ENCODE peak calls at places on chromosomes 13 and 19, in five cellular contexts. One of them, this sample, is unnamed.

GRCh38 chr19:34193439-34193838 is 21.1 kb downstream of the LSM14A start:
- DNase-seq in T-helper 9 cell: no peak
- DNase-seq in A172: no peak
- DNase-seq in activated T-helper 1 cell treated with Interleukin-2 at 50 U/mL for 16 hours: no peak
- DNase-seq in activated CD8-positive, alpha-beta memory T cell treated with anti-CD3 and anti-CD28 coated beads, Interleukin-2, amount 50 U/mL, for 4 hours: no peak
- DNase-seq in this sample: no peak

GRCh38 chr13:49690990-49691886 is at the start of gene EBPL:
- DNase-seq in T-helper 9 cell: peak; percentile 86
- DNase-seq in A172: peak; percentile 80
- DNase-seq in activated T-helper 1 cell treated with Interleukin-2 at 50 U/mL for 16 hours: peak; percentile 77
- DNase-seq in activated CD8-positive, alpha-beta memory T cell treated with anti-CD3 and anti-CD28 coated beads, Interleukin-2, amount 50 U/mL, for 4 hours: peak; percentile 91
- DNase-seq in this sample: peak; percentile 95

GRCh38 chr13:108213946-108214345 is 1.4 kb downstream of the LIG4 start:
- DNase-seq in T-helper 9 cell: no peak
- DNase-seq in A172: no peak
- DNase-seq in activated T-helper 1 cell treated with Interleukin-2 at 50 U/mL for 16 hours: no peak
- DNase-seq in activated CD8-positive, alpha-beta memory T cell treated with anti-CD3 and anti-CD28 coated beads, Interleukin-2, amount 50 U/mL, for 4 hours: no peak
- DNase-seq in this sample: no peak

GRCh38 chr13:66992183-66992582 is 238.0 kb downstream of the PCDH9 start:
- DNase-seq in T-helper 9 cell: no peak
- DNase-seq in A172: no peak
- DNase-seq in activated T-helper 1 cell treated with Interleukin-2 at 50 U/mL for 16 hours: no peak
- DNase-seq in activated CD8-positive, alpha-beta memory T cell treated with anti-CD3 and anti-CD28 coated beads, Interleukin-2, amount 50 U/mL, for 4 hours: no peak
- DNase-seq in this sample: no peak

GRCh38 chr19:58544591-58545285 is 874 bp downstream of the TRIM28 start:
- DNase-seq in T-helper 9 cell: peak; percentile 68
- DNase-seq in A172: peak; percentile 36
- DNase-seq in activated T-helper 1 cell treated with Interleukin-2 at 50 U/mL for 16 hours: peak; percentile 75
- DNase-seq in activated CD8-positive, alpha-beta memory T cell treated with anti-CD3 and anti-CD28 coated beads, Interleukin-2, amount 50 U/mL, for 4 hours: peak; percentile 78
- DNase-seq in this sample: peak; percentile 92

GRCh38 chr13:78662467-78662866 is 3.5 kb upstream of the OBI1 start:
- DNase-seq in T-helper 9 cell: no peak
- DNase-seq in A172: no peak
- DNase-seq in activated T-helper 1 cell treated with Interleukin-2 at 50 U/mL for 16 hours: no peak
- DNase-seq in activated CD8-positive, alpha-beta memory T cell treated with anti-CD3 and anti-CD28 coated beads, Interleukin-2, amount 50 U/mL, for 4 hours: no peak
- DNase-seq in this sample: no peak

GRCh38 chr19:8111376-8111775 is 38.0 kb downstream of the FBN3 start:
- DNase-seq in T-helper 9 cell: no peak
- DNase-seq in A172: no peak
- DNase-seq in activated T-helper 1 cell treated with Interleukin-2 at 50 U/mL for 16 hours: no peak
- DNase-seq in activated CD8-positive, alpha-beta memory T cell treated with anti-CD3 and anti-CD28 coated beads, Interleukin-2, amount 50 U/mL, for 4 hours: no peak
- DNase-seq in this sample: no peak

GRCh38 chr13:38636756-38637155 is 50.1 kb upstream of the FREM2 start:
- DNase-seq in T-helper 9 cell: no peak
- DNase-seq in A172: no peak
- DNase-seq in activated T-helper 1 cell treated with Interleukin-2 at 50 U/mL for 16 hours: no peak
- DNase-seq in activated CD8-positive, alpha-beta memory T cell treated with anti-CD3 and anti-CD28 coated beads, Interleukin-2, amount 50 U/mL, for 4 hours: no peak
- DNase-seq in this sample: no peak

GRCh38 chr19:7394728-7395359 is 46.1 kb downstream of the ARHGEF18 start:
- DNase-seq in T-helper 9 cell: peak; percentile 86
- DNase-seq in A172: peak; percentile 84
- DNase-seq in activated T-helper 1 cell treated with Interleukin-2 at 50 U/mL for 16 hours: peak; percentile 91
- DNase-seq in activated CD8-positive, alpha-beta memory T cell treated with anti-CD3 and anti-CD28 coated beads, Interleukin-2, amount 50 U/mL, for 4 hours: peak; percentile 89
- DNase-seq in this sample: peak; percentile 96

GRCh38 chr19:11737964-11738745 is 591 bp downstream of the ZNF823 start:
- DNase-seq in T-helper 9 cell: peak; percentile 11
- DNase-seq in A172: peak; percentile 30
- DNase-seq in activated T-helper 1 cell treated with Interleukin-2 at 50 U/mL for 16 hours: peak; percentile 7
- DNase-seq in activated CD8-positive, alpha-beta memory T cell treated with anti-CD3 and anti-CD28 coated beads, Interleukin-2, amount 50 U/mL, for 4 hours: peak; percentile 27
- DNase-seq in this sample: peak; percentile 75

GRCh38 chr13:20136781-20137703 is 23.8 kb downstream of the GJA3 start:
- DNase-seq in T-helper 9 cell: no peak
- DNase-seq in A172: no peak
- DNase-seq in activated T-helper 1 cell treated with Interleukin-2 at 50 U/mL for 16 hours: no peak
- DNase-seq in activated CD8-positive, alpha-beta memory T cell treated with anti-CD3 and anti-CD28 coated beads, Interleukin-2, amount 50 U/mL, for 4 hours: peak; percentile 40
- DNase-seq in this sample: peak; percentile 77

GRCh38 chr13:110680852-110681251 is 25.1 kb downstream of the CARS2 start:
- DNase-seq in T-helper 9 cell: no peak
- DNase-seq in A172: peak; percentile 22
- DNase-seq in activated T-helper 1 cell treated with Interleukin-2 at 50 U/mL for 16 hours: no peak
- DNase-seq in activated CD8-positive, alpha-beta memory T cell treated with anti-CD3 and anti-CD28 coated beads, Interleukin-2, amount 50 U/mL, for 4 hours: no peak
- DNase-seq in this sample: peak; percentile 66

GRCh38 chr13:85693889-85694511 is 105.2 kb downstream of the SLITRK6 start:
- DNase-seq in T-helper 9 cell: no peak
- DNase-seq in A172: peak; percentile 44
- DNase-seq in activated T-helper 1 cell treated with Interleukin-2 at 50 U/mL for 16 hours: no peak
- DNase-seq in activated CD8-positive, alpha-beta memory T cell treated with anti-CD3 and anti-CD28 coated beads, Interleukin-2, amount 50 U/mL, for 4 hours: no peak
- DNase-seq in this sample: no peak

GRCh38 chr19:35120898-35121297 is 5.3 kb downstream of the FXYD3 start:
- DNase-seq in T-helper 9 cell: no peak
- DNase-seq in A172: peak; percentile 52
- DNase-seq in activated T-helper 1 cell treated with Interleukin-2 at 50 U/mL for 16 hours: no peak
- DNase-seq in activated CD8-positive, alpha-beta memory T cell treated with anti-CD3 and anti-CD28 coated beads, Interleukin-2, amount 50 U/mL, for 4 hours: no peak
- DNase-seq in this sample: no peak

GRCh38 chr19:30686252-30686762 is 314.1 kb downstream of the ZNF536 start:
- DNase-seq in T-helper 9 cell: no peak
- DNase-seq in A172: no peak
- DNase-seq in activated T-helper 1 cell treated with Interleukin-2 at 50 U/mL for 16 hours: no peak
- DNase-seq in activated CD8-positive, alpha-beta memory T cell treated with anti-CD3 and anti-CD28 coated beads, Interleukin-2, amount 50 U/mL, for 4 hours: no peak
- DNase-seq in this sample: no peak

GRCh38 chr19:3551808-3552095 is 5.6 kb downstream of the MFSD12 start:
- DNase-seq in T-helper 9 cell: no peak
- DNase-seq in A172: no peak
- DNase-seq in activated T-helper 1 cell treated with Interleukin-2 at 50 U/mL for 16 hours: no peak
- DNase-seq in activated CD8-positive, alpha-beta memory T cell treated with anti-CD3 and anti-CD28 coated beads, Interleukin-2, amount 50 U/mL, for 4 hours: no peak
- DNase-seq in this sample: no peak

GRCh38 chr13:95641961-95642621 is 2.4 kb downstream of the DZIP1 start:
- DNase-seq in T-helper 9 cell: no peak
- DNase-seq in A172: no peak
- DNase-seq in activated T-helper 1 cell treated with Interleukin-2 at 50 U/mL for 16 hours: no peak
- DNase-seq in activated CD8-positive, alpha-beta memory T cell treated with anti-CD3 and anti-CD28 coated beads, Interleukin-2, amount 50 U/mL, for 4 hours: no peak
- DNase-seq in this sample: no peak

GRCh38 chr19:43619262-43620060 is at the start of gene ZNF428:
- DNase-seq in T-helper 9 cell: peak; percentile 77
- DNase-seq in A172: peak; percentile 67
- DNase-seq in activated T-helper 1 cell treated with Interleukin-2 at 50 U/mL for 16 hours: peak; percentile 78
- DNase-seq in activated CD8-positive, alpha-beta memory T cell treated with anti-CD3 and anti-CD28 coated beads, Interleukin-2, amount 50 U/mL, for 4 hours: peak; percentile 84
- DNase-seq in this sample: peak; percentile 96

GRCh38 chr19:47232422-47233211 is 1.6 kb upstream of the BBC3 start:
- DNase-seq in T-helper 9 cell: no peak
- DNase-seq in A172: peak; percentile 58
- DNase-seq in activated T-helper 1 cell treated with Interleukin-2 at 50 U/mL for 16 hours: no peak
- DNase-seq in activated CD8-positive, alpha-beta memory T cell treated with anti-CD3 and anti-CD28 coated beads, Interleukin-2, amount 50 U/mL, for 4 hours: no peak
- DNase-seq in this sample: peak; percentile 70

GRCh38 chr19:50479761-50480251 is 3.2 kb upstream of the GARIN5A start:
- DNase-seq in T-helper 9 cell: no peak
- DNase-seq in A172: no peak
- DNase-seq in activated T-helper 1 cell treated with Interleukin-2 at 50 U/mL for 16 hours: no peak
- DNase-seq in activated CD8-positive, alpha-beta memory T cell treated with anti-CD3 and anti-CD28 coated beads, Interleukin-2, amount 50 U/mL, for 4 hours: no peak
- DNase-seq in this sample: peak; percentile 56